ENCODE peak calls at places on chromosomes 6 and 20, in ten cellular contexts. One of them, this sample, is unnamed.

GRCh38 chr6:79586548-79586947 is 44.6 kb upstream of the SH3BGRL2 start:
- DNase-seq in activated T-cell treated with anti-CD3 and anti-CD28 coated beads, Interleukin-2, amount 50 U/mL, for 48 hours: no peak
- DNase-seq in sciatic nerve: no peak
- DNase-seq in GM23338: peak
- DNase-seq in activated CD4-positive, alpha-beta T cell treated with anti-CD3 and anti-CD28 coated beads for 48 hours: no peak
- DNase-seq in epithelial cell of esophagus: peak
- DNase-seq in foreskin fibroblast: no peak
- DNase-seq in Right ventricle myocardium inferior: no peak
- DNase-seq in stimulated activated CD8-positive, alpha-beta memory T cell treated with anti-CD3 and anti-CD28 coated beads, Interleukin-4, amount 100 ng/mL, for 4 hours: no peak
- DNase-seq in pancreas: no peak
- DNase-seq in this sample: no peak

GRCh38 chr20:63534427-63534830 is 2.7 kb downstream of the PTK6 start:
- DNase-seq in Right ventricle myocardium inferior: peak
- DNase-seq in foreskin fibroblast: no peak
- DNase-seq in pancreas: no peak
- DNase-seq in epithelial cell of esophagus: no peak
- DNase-seq in activated T-cell treated with anti-CD3 and anti-CD28 coated beads, Interleukin-2, amount 50 U/mL, for 48 hours: no peak
- DNase-seq in stimulated activated CD8-positive, alpha-beta memory T cell treated with anti-CD3 and anti-CD28 coated beads, Interleukin-4, amount 100 ng/mL, for 4 hours: no peak
- DNase-seq in activated CD4-positive, alpha-beta T cell treated with anti-CD3 and anti-CD28 coated beads for 48 hours: no peak
- DNase-seq in GM23338: no peak
- DNase-seq in sciatic nerve: no peak
- DNase-seq in this sample: no peak

GRCh38 chr20:38674178-38675133 is 49.8 kb upstream of the SLC32A1 start:
- DNase-seq in stimulated activated CD8-positive, alpha-beta memory T cell treated with anti-CD3 and anti-CD28 coated beads, Interleukin-4, amount 100 ng/mL, for 4 hours: peak
- DNase-seq in activated T-cell treated with anti-CD3 and anti-CD28 coated beads, Interleukin-2, amount 50 U/mL, for 48 hours: peak
- DNase-seq in foreskin fibroblast: peak
- DNase-seq in pancreas: peak
- DNase-seq in Right ventricle myocardium inferior: no peak
- DNase-seq in activated CD4-positive, alpha-beta T cell treated with anti-CD3 and anti-CD28 coated beads for 48 hours: peak
- DNase-seq in sciatic nerve: peak
- DNase-seq in GM23338: peak
- DNase-seq in epithelial cell of esophagus: peak
- DNase-seq in this sample: peak

GRCh38 chr20:55893031-55893430 is 112.3 kb downstream of the CBLN4 start:
- DNase-seq in sciatic nerve: no peak
- DNase-seq in activated T-cell treated with anti-CD3 and anti-CD28 coated beads, Interleukin-2, amount 50 U/mL, for 48 hours: no peak
- DNase-seq in activated CD4-positive, alpha-beta T cell treated with anti-CD3 and anti-CD28 coated beads for 48 hours: no peak
- DNase-seq in foreskin fibroblast: no peak
- DNase-seq in Right ventricle myocardium inferior: no peak
- DNase-seq in epithelial cell of esophagus: peak
- DNase-seq in GM23338: no peak
- DNase-seq in stimulated activated CD8-positive, alpha-beta memory T cell treated with anti-CD3 and anti-CD28 coated beads, Interleukin-4, amount 100 ng/mL, for 4 hours: no peak
- DNase-seq in pancreas: no peak
- DNase-seq in this sample: no peak

GRCh38 chr6:34922177-34922663 is 33.2 kb downstream of the ANKS1A start:
- DNase-seq in pancreas: no peak
- DNase-seq in foreskin fibroblast: peak
- DNase-seq in Right ventricle myocardium inferior: no peak
- DNase-seq in sciatic nerve: no peak
- DNase-seq in epithelial cell of esophagus: peak
- DNase-seq in GM23338: no peak
- DNase-seq in stimulated activated CD8-positive, alpha-beta memory T cell treated with anti-CD3 and anti-CD28 coated beads, Interleukin-4, amount 100 ng/mL, for 4 hours: no peak
- DNase-seq in activated T-cell treated with anti-CD3 and anti-CD28 coated beads, Interleukin-2, amount 50 U/mL, for 48 hours: no peak
- DNase-seq in activated CD4-positive, alpha-beta T cell treated with anti-CD3 and anti-CD28 coated beads for 48 hours: no peak
- DNase-seq in this sample: no peak

GRCh38 chr6:138219398-138219797 is 1.1 kb upstream of the PBOV1 start:
- DNase-seq in Right ventricle myocardium inferior: no peak
- DNase-seq in activated CD4-positive, alpha-beta T cell treated with anti-CD3 and anti-CD28 coated beads for 48 hours: no peak
- DNase-seq in pancreas: no peak
- DNase-seq in stimulated activated CD8-positive, alpha-beta memory T cell treated with anti-CD3 and anti-CD28 coated beads, Interleukin-4, amount 100 ng/mL, for 4 hours: no peak
- DNase-seq in activated T-cell treated with anti-CD3 and anti-CD28 coated beads, Interleukin-2, amount 50 U/mL, for 48 hours: no peak
- DNase-seq in epithelial cell of esophagus: no peak
- DNase-seq in GM23338: no peak
- DNase-seq in sciatic nerve: no peak
- DNase-seq in foreskin fibroblast: no peak
- DNase-seq in this sample: no peak

GRCh38 chr6:84065718-84066290 is 32.2 kb downstream of the MRAP2 start:
- DNase-seq in pancreas: no peak
- DNase-seq in activated T-cell treated with anti-CD3 and anti-CD28 coated beads, Interleukin-2, amount 50 U/mL, for 48 hours: no peak
- DNase-seq in Right ventricle myocardium inferior: no peak
- DNase-seq in epithelial cell of esophagus: peak
- DNase-seq in activated CD4-positive, alpha-beta T cell treated with anti-CD3 and anti-CD28 coated beads for 48 hours: no peak
- DNase-seq in foreskin fibroblast: peak
- DNase-seq in sciatic nerve: no peak
- DNase-seq in stimulated activated CD8-positive, alpha-beta memory T cell treated with anti-CD3 and anti-CD28 coated beads, Interleukin-4, amount 100 ng/mL, for 4 hours: no peak
- DNase-seq in GM23338: no peak
- DNase-seq in this sample: peak

GRCh38 chr6:5175635-5176034 is 85.1 kb downstream of the LYRM4 start:
- DNase-seq in activated CD4-positive, alpha-beta T cell treated with anti-CD3 and anti-CD28 coated beads for 48 hours: no peak
- DNase-seq in activated T-cell treated with anti-CD3 and anti-CD28 coated beads, Interleukin-2, amount 50 U/mL, for 48 hours: no peak
- DNase-seq in GM23338: no peak
- DNase-seq in foreskin fibroblast: no peak
- DNase-seq in sciatic nerve: no peak
- DNase-seq in Right ventricle myocardium inferior: no peak
- DNase-seq in stimulated activated CD8-positive, alpha-beta memory T cell treated with anti-CD3 and anti-CD28 coated beads, Interleukin-4, amount 100 ng/mL, for 4 hours: no peak
- DNase-seq in pancreas: no peak
- DNase-seq in epithelial cell of esophagus: no peak
- DNase-seq in this sample: no peak

GRCh38 chr6:30834643-30835042 is 49.7 kb upstream of the DDR1 start:
- DNase-seq in epithelial cell of esophagus: no peak
- DNase-seq in activated T-cell treated with anti-CD3 and anti-CD28 coated beads, Interleukin-2, amount 50 U/mL, for 48 hours: no peak
- DNase-seq in sciatic nerve: no peak
- DNase-seq in foreskin fibroblast: no peak
- DNase-seq in GM23338: no peak
- DNase-seq in pancreas: no peak
- DNase-seq in Right ventricle myocardium inferior: no peak
- DNase-seq in activated CD4-positive, alpha-beta T cell treated with anti-CD3 and anti-CD28 coated beads for 48 hours: no peak
- DNase-seq in stimulated activated CD8-positive, alpha-beta memory T cell treated with anti-CD3 and anti-CD28 coated beads, Interleukin-4, amount 100 ng/mL, for 4 hours: no peak
- DNase-seq in this sample: no peak

GRCh38 chr6:79544299-79544927 is 7.2 kb upstream of the LCA5 start:
- DNase-seq in GM23338: peak
- DNase-seq in pancreas: no peak
- DNase-seq in epithelial cell of esophagus: no peak
- DNase-seq in activated T-cell treated with anti-CD3 and anti-CD28 coated beads, Interleukin-2, amount 50 U/mL, for 48 hours: no peak
- DNase-seq in sciatic nerve: no peak
- DNase-seq in Right ventricle myocardium inferior: no peak
- DNase-seq in stimulated activated CD8-positive, alpha-beta memory T cell treated with anti-CD3 and anti-CD28 coated beads, Interleukin-4, amount 100 ng/mL, for 4 hours: no peak
- DNase-seq in activated CD4-positive, alpha-beta T cell treated with anti-CD3 and anti-CD28 coated beads for 48 hours: no peak
- DNase-seq in foreskin fibroblast: no peak
- DNase-seq in this sample: no peak

GRCh38 chr6:40427196-40427595 is 160.0 kb downstream of the LRFN2 start:
- DNase-seq in activated CD4-positive, alpha-beta T cell treated with anti-CD3 and anti-CD28 coated beads for 48 hours: no peak
- DNase-seq in epithelial cell of esophagus: no peak
- DNase-seq in sciatic nerve: no peak
- DNase-seq in pancreas: no peak
- DNase-seq in GM23338: no peak
- DNase-seq in stimulated activated CD8-positive, alpha-beta memory T cell treated with anti-CD3 and anti-CD28 coated beads, Interleukin-4, amount 100 ng/mL, for 4 hours: no peak
- DNase-seq in activated T-cell treated with anti-CD3 and anti-CD28 coated beads, Interleukin-2, amount 50 U/mL, for 48 hours: no peak
- DNase-seq in foreskin fibroblast: no peak
- DNase-seq in Right ventricle myocardium inferior: no peak
- DNase-seq in this sample: no peak

GRCh38 chr6:141261016-141261671 is 871.6 kb upstream of the GJE1 start:
- DNase-seq in pancreas: no peak
- DNase-seq in epithelial cell of esophagus: no peak
- DNase-seq in sciatic nerve: no peak
- DNase-seq in activated T-cell treated with anti-CD3 and anti-CD28 coated beads, Interleukin-2, amount 50 U/mL, for 48 hours: no peak
- DNase-seq in foreskin fibroblast: no peak
- DNase-seq in Right ventricle myocardium inferior: peak
- DNase-seq in GM23338: no peak
- DNase-seq in activated CD4-positive, alpha-beta T cell treated with anti-CD3 and anti-CD28 coated beads for 48 hours: no peak
- DNase-seq in stimulated activated CD8-positive, alpha-beta memory T cell treated with anti-CD3 and anti-CD28 coated beads, Interleukin-4, amount 100 ng/mL, for 4 hours: no peak
- DNase-seq in this sample: no peak

GRCh38 chr6:128597956-128598355 is 77.6 kb upstream of the PTPRK start:
- DNase-seq in foreskin fibroblast: no peak
- DNase-seq in stimulated activated CD8-positive, alpha-beta memory T cell treated with anti-CD3 and anti-CD28 coated beads, Interleukin-4, amount 100 ng/mL, for 4 hours: no peak
- DNase-seq in pancreas: no peak
- DNase-seq in Right ventricle myocardium inferior: no peak
- DNase-seq in activated T-cell treated with anti-CD3 and anti-CD28 coated beads, Interleukin-2, amount 50 U/mL, for 48 hours: no peak
- DNase-seq in activated CD4-positive, alpha-beta T cell treated with anti-CD3 and anti-CD28 coated beads for 48 hours: no peak
- DNase-seq in sciatic nerve: no peak
- DNase-seq in epithelial cell of esophagus: peak
- DNase-seq in GM23338: no peak
- DNase-seq in this sample: no peak

GRCh38 chr6:15110721-15111354 is 135.0 kb upstream of the JARID2 start:
- DNase-seq in sciatic nerve: no peak
- DNase-seq in pancreas: no peak
- DNase-seq in epithelial cell of esophagus: no peak
- DNase-seq in Right ventricle myocardium inferior: no peak
- DNase-seq in stimulated activated CD8-positive, alpha-beta memory T cell treated with anti-CD3 and anti-CD28 coated beads, Interleukin-4, amount 100 ng/mL, for 4 hours: no peak
- DNase-seq in activated T-cell treated with anti-CD3 and anti-CD28 coated beads, Interleukin-2, amount 50 U/mL, for 48 hours: no peak
- DNase-seq in GM23338: no peak
- DNase-seq in foreskin fibroblast: no peak
- DNase-seq in activated CD4-positive, alpha-beta T cell treated with anti-CD3 and anti-CD28 coated beads for 48 hours: no peak
- DNase-seq in this sample: no peak

GRCh38 chr20:51803157-51803854 is 985 bp upstream of the SALL4 start:
- DNase-seq in stimulated activated CD8-positive, alpha-beta memory T cell treated with anti-CD3 and anti-CD28 coated beads, Interleukin-4, amount 100 ng/mL, for 4 hours: no peak
- DNase-seq in Right ventricle myocardium inferior: no peak
- DNase-seq in pancreas: no peak
- DNase-seq in GM23338: no peak
- DNase-seq in foreskin fibroblast: no peak
- DNase-seq in activated CD4-positive, alpha-beta T cell treated with anti-CD3 and anti-CD28 coated beads for 48 hours: no peak
- DNase-seq in sciatic nerve: no peak
- DNase-seq in activated T-cell treated with anti-CD3 and anti-CD28 coated beads, Interleukin-2, amount 50 U/mL, for 48 hours: no peak
- DNase-seq in epithelial cell of esophagus: peak
- DNase-seq in this sample: no peak

GRCh38 chr20:6976535-6976934 is 209.0 kb downstream of the BMP2 start:
- DNase-seq in GM23338: no peak
- DNase-seq in pancreas: no peak
- DNase-seq in activated T-cell treated with anti-CD3 and anti-CD28 coated beads, Interleukin-2, amount 50 U/mL, for 48 hours: no peak
- DNase-seq in epithelial cell of esophagus: peak
- DNase-seq in stimulated activated CD8-positive, alpha-beta memory T cell treated with anti-CD3 and anti-CD28 coated beads, Interleukin-4, amount 100 ng/mL, for 4 hours: no peak
- DNase-seq in sciatic nerve: no peak
- DNase-seq in activated CD4-positive, alpha-beta T cell treated with anti-CD3 and anti-CD28 coated beads for 48 hours: no peak
- DNase-seq in Right ventricle myocardium inferior: no peak
- DNase-seq in foreskin fibroblast: peak
- DNase-seq in this sample: no peak

GRCh38 chr6:33000053-33000452 is 9.3 kb downstream of the HLA-DOA start:
- DNase-seq in stimulated activated CD8-positive, alpha-beta memory T cell treated with anti-CD3 and anti-CD28 coated beads, Interleukin-4, amount 100 ng/mL, for 4 hours: no peak
- DNase-seq in GM23338: peak
- DNase-seq in activated T-cell treated with anti-CD3 and anti-CD28 coated beads, Interleukin-2, amount 50 U/mL, for 48 hours: no peak
- DNase-seq in sciatic nerve: no peak
- DNase-seq in foreskin fibroblast: no peak
- DNase-seq in Right ventricle myocardium inferior: no peak
- DNase-seq in pancreas: no peak
- DNase-seq in activated CD4-positive, alpha-beta T cell treated with anti-CD3 and anti-CD28 coated beads for 48 hours: no peak
- DNase-seq in epithelial cell of esophagus: peak
- DNase-seq in this sample: peak

GRCh38 chr6:53984163-53984562 is 127.1 kb upstream of the MLIP start:
- DNase-seq in pancreas: no peak
- DNase-seq in foreskin fibroblast: peak
- DNase-seq in GM23338: no peak
- DNase-seq in epithelial cell of esophagus: peak
- DNase-seq in stimulated activated CD8-positive, alpha-beta memory T cell treated with anti-CD3 and anti-CD28 coated beads, Interleukin-4, amount 100 ng/mL, for 4 hours: no peak
- DNase-seq in sciatic nerve: no peak
- DNase-seq in activated T-cell treated with anti-CD3 and anti-CD28 coated beads, Interleukin-2, amount 50 U/mL, for 48 hours: no peak
- DNase-seq in activated CD4-positive, alpha-beta T cell treated with anti-CD3 and anti-CD28 coated beads for 48 hours: no peak
- DNase-seq in Right ventricle myocardium inferior: no peak
- DNase-seq in this sample: no peak

GRCh38 chr20:21465799-21466198 is 48.1 kb downstream of the NKX2-2 start:
- DNase-seq in activated CD4-positive, alpha-beta T cell treated with anti-CD3 and anti-CD28 coated beads for 48 hours: peak
- DNase-seq in sciatic nerve: no peak
- DNase-seq in GM23338: no peak
- DNase-seq in foreskin fibroblast: no peak
- DNase-seq in stimulated activated CD8-positive, alpha-beta memory T cell treated with anti-CD3 and anti-CD28 coated beads, Interleukin-4, amount 100 ng/mL, for 4 hours: no peak
- DNase-seq in pancreas: no peak
- DNase-seq in Right ventricle myocardium inferior: no peak
- DNase-seq in epithelial cell of esophagus: no peak
- DNase-seq in activated T-cell treated with anti-CD3 and anti-CD28 coated beads, Interleukin-2, amount 50 U/mL, for 48 hours: no peak
- DNase-seq in this sample: no peak

GRCh38 chr6:166515072-166515810 is 71.2 kb downstream of the RAMACL start:
- DNase-seq in activated CD4-positive, alpha-beta T cell treated with anti-CD3 and anti-CD28 coated beads for 48 hours: peak
- DNase-seq in activated T-cell treated with anti-CD3 and anti-CD28 coated beads, Interleukin-2, amount 50 U/mL, for 48 hours: peak
- DNase-seq in sciatic nerve: no peak
- DNase-seq in foreskin fibroblast: peak
- DNase-seq in epithelial cell of esophagus: peak
- DNase-seq in pancreas: no peak
- DNase-seq in GM23338: no peak
- DNase-seq in Right ventricle myocardium inferior: no peak
- DNase-seq in stimulated activated CD8-positive, alpha-beta memory T cell treated with anti-CD3 and anti-CD28 coated beads, Interleukin-4, amount 100 ng/mL, for 4 hours: peak
- DNase-seq in this sample: no peak

GRCh38 chr6:117929501-117929900 is 22.4 kb downstream of the SLC35F1 start:
- DNase-seq in activated T-cell treated with anti-CD3 and anti-CD28 coated beads, Interleukin-2, amount 50 U/mL, for 48 hours: no peak
- DNase-seq in pancreas: no peak
- DNase-seq in sciatic nerve: no peak
- DNase-seq in stimulated activated CD8-positive, alpha-beta memory T cell treated with anti-CD3 and anti-CD28 coated beads, Interleukin-4, amount 100 ng/mL, for 4 hours: no peak
- DNase-seq in Right ventricle myocardium inferior: no peak
- DNase-seq in activated CD4-positive, alpha-beta T cell treated with anti-CD3 and anti-CD28 coated beads for 48 hours: no peak
- DNase-seq in epithelial cell of esophagus: no peak
- DNase-seq in GM23338: no peak
- DNase-seq in foreskin fibroblast: no peak
- DNase-seq in this sample: no peak

GRCh38 chr6:603265-603664 is 53.6 kb downstream of the HUS1B start:
- DNase-seq in activated T-cell treated with anti-CD3 and anti-CD28 coated beads, Interleukin-2, amount 50 U/mL, for 48 hours: no peak
- DNase-seq in Right ventricle myocardium inferior: no peak
- DNase-seq in pancreas: no peak
- DNase-seq in activated CD4-positive, alpha-beta T cell treated with anti-CD3 and anti-CD28 coated beads for 48 hours: no peak
- DNase-seq in stimulated activated CD8-positive, alpha-beta memory T cell treated with anti-CD3 and anti-CD28 coated beads, Interleukin-4, amount 100 ng/mL, for 4 hours: no peak
- DNase-seq in sciatic nerve: no peak
- DNase-seq in foreskin fibroblast: no peak
- DNase-seq in GM23338: no peak
- DNase-seq in epithelial cell of esophagus: no peak
- DNase-seq in this sample: no peak

GRCh38 chr6:42128460-42129359 is 13.7 kb downstream of the C6orf132 start:
- DNase-seq in foreskin fibroblast: no peak
- DNase-seq in activated T-cell treated with anti-CD3 and anti-CD28 coated beads, Interleukin-2, amount 50 U/mL, for 48 hours: no peak
- DNase-seq in GM23338: no peak
- DNase-seq in pancreas: no peak
- DNase-seq in epithelial cell of esophagus: no peak
- DNase-seq in activated CD4-positive, alpha-beta T cell treated with anti-CD3 and anti-CD28 coated beads for 48 hours: no peak
- DNase-seq in stimulated activated CD8-positive, alpha-beta memory T cell treated with anti-CD3 and anti-CD28 coated beads, Interleukin-4, amount 100 ng/mL, for 4 hours: no peak
- DNase-seq in sciatic nerve: no peak
- DNase-seq in Right ventricle myocardium inferior: no peak
- DNase-seq in this sample: no peak

GRCh38 chr6:33663727-33664449 is 42.8 kb downstream of the ITPR3 start:
- DNase-seq in foreskin fibroblast: no peak
- DNase-seq in Right ventricle myocardium inferior: no peak
- DNase-seq in pancreas: no peak
- DNase-seq in activated CD4-positive, alpha-beta T cell treated with anti-CD3 and anti-CD28 coated beads for 48 hours: no peak
- DNase-seq in sciatic nerve: no peak
- DNase-seq in GM23338: no peak
- DNase-seq in stimulated activated CD8-positive, alpha-beta memory T cell treated with anti-CD3 and anti-CD28 coated beads, Interleukin-4, amount 100 ng/mL, for 4 hours: no peak
- DNase-seq in activated T-cell treated with anti-CD3 and anti-CD28 coated beads, Interleukin-2, amount 50 U/mL, for 48 hours: no peak
- DNase-seq in epithelial cell of esophagus: no peak
- DNase-seq in this sample: no peak

GRCh38 chr20:48656661-48657211 is 171.1 kb downstream of the PREX1 start:
- DNase-seq in stimulated activated CD8-positive, alpha-beta memory T cell treated with anti-CD3 and anti-CD28 coated beads, Interleukin-4, amount 100 ng/mL, for 4 hours: no peak
- DNase-seq in Right ventricle myocardium inferior: peak
- DNase-seq in foreskin fibroblast: no peak
- DNase-seq in activated T-cell treated with anti-CD3 and anti-CD28 coated beads, Interleukin-2, amount 50 U/mL, for 48 hours: no peak
- DNase-seq in epithelial cell of esophagus: no peak
- DNase-seq in pancreas: peak
- DNase-seq in activated CD4-positive, alpha-beta T cell treated with anti-CD3 and anti-CD28 coated beads for 48 hours: no peak
- DNase-seq in sciatic nerve: no peak
- DNase-seq in GM23338: peak
- DNase-seq in this sample: no peak